ENCODE peak calls at places on chromosomes 6 and 20, in ten cellular contexts. O, R, C, Z, B, I, T, A, D and K are unnamed samples.

GRCh38 chr20:37524221-37524700 is 3.2 kb downstream of the NNAT start:
- DNase-seq in A (no peak), C (no peak), R (no peak), D (no peak), O (no peak), I (peak; percentile 33), Z (no peak), T (peak; percentile 26), B (no peak), K (no peak)

GRCh38 chr6:6588924-6589696 is 590 bp downstream of the LY86 start:
- DNase-seq in O (no peak), C (no peak), B (no peak), Z (no peak), I (no peak), D (no peak), A (no peak), T (no peak), R (no peak), K (no peak)

GRCh38 chr6:57027301-57027700 is 19.2 kb upstream of the KIAA1586 start:
- DNase-seq in D (no peak), C (no peak), Z (no peak), O (no peak), T (no peak), I (no peak), A (no peak), B (no peak), R (no peak), K (no peak)

GRCh38 chr6:36844232-36845170 is 5.3 kb upstream of the CPNE5 start:
- DNase-seq in Z (no peak), D (no peak), A (no peak), C (no peak), I (no peak), T (no peak), R (no peak), O (no peak), B (no peak), K (no peak)

GRCh38 chr6:44039191-44039719 is 88.0 kb downstream of the MRPL14 start:
- DNase-seq in I (peak; percentile 52), O (no peak), A (no peak), Z (no peak), B (no peak), D (no peak), T (no peak), C (no peak), R (no peak), K (no peak)

GRCh38 chr20:63416109-63416430 is 54.9 kb upstream of the CHRNA4 start:
- DNase-seq in O (no peak), T (no peak), Z (no peak), B (no peak), C (no peak), I (no peak), A (no peak), D (no peak), R (no peak), K (no peak)

GRCh38 chr20:38229376-38230252 is 30.9 kb downstream of the KIAA1755 start:
- DNase-seq in D (no peak), B (no peak), O (no peak), R (no peak), T (no peak), A (no peak), C (peak; percentile 57), I (peak; percentile 65), Z (peak; percentile 46), K (no peak)

GRCh38 chr6:45558858-45559257 is 181.1 kb upstream of the SUPT3H start:
- DNase-seq in O (no peak), A (no peak), R (no peak), T (no peak), C (no peak), B (no peak), D (no peak), Z (no peak), I (no peak), K (no peak)

GRCh38 chr6:41536884-41537347 is 9.3 kb upstream of the FOXP4 start:
- DNase-seq in I (no peak), A (no peak), B (no peak), O (peak; percentile 79), C (peak; percentile 48), R (no peak), T (peak; percentile 96), D (no peak), Z (no peak), K (no peak)

GRCh38 chr6:11810039-11810541 is 31.5 kb upstream of the ADTRP start:
- DNase-seq in I (no peak), A (peak; percentile 60), B (no peak), D (no peak), C (peak; percentile 14), T (peak; percentile 92), R (peak; percentile 57), O (peak; percentile 75), Z (no peak), K (no peak)

GRCh38 chr6:145704153-145704781 is 31.1 kb downstream of the EPM2A start:
- DNase-seq in I (no peak), A (no peak), D (no peak), B (no peak), R (no peak), T (no peak), Z (no peak), C (peak; percentile 40), O (no peak), K (no peak)

GRCh38 chr6:90155114-90155513 is 141.5 kb downstream of the BACH2 start:
- DNase-seq in Z (no peak), B (no peak), C (no peak), A (no peak), R (no peak), O (no peak), D (no peak), I (no peak), T (no peak), K (no peak)

GRCh38 chr6:116695398-116695797 is 14.4 kb downstream of the KPNA5 start:
- DNase-seq in A (no peak), I (no peak), B (no peak), D (no peak), R (no peak), Z (no peak), C (no peak), T (no peak), O (no peak), K (no peak)

GRCh38 chr6:169997930-169998218 is 246.5 kb downstream of the ERMARD start:
- DNase-seq in R (no peak), D (peak; percentile 11), I (no peak), A (no peak), C (peak; percentile 20), T (no peak), Z (no peak), B (peak; percentile 46), O (no peak), K (no peak)

GRCh38 chr6:163711615-163712568 is 297.4 kb downstream of the QKI start:
- DNase-seq in Z (no peak), I (peak; percentile 67), O (no peak), R (peak; percentile 66), B (peak; percentile 38), T (no peak), D (peak; percentile 43), C (peak; percentile 26), A (no peak), K (peak; percentile 24)

GRCh38 chr6:53496797-53497196 is 48.1 kb downstream of the GCLC start:
- DNase-seq in T (no peak), B (no peak), A (no peak), R (no peak), O (peak; percentile 35), Z (no peak), D (no peak), C (peak; percentile 64), I (no peak), K (no peak)

GRCh38 chr6:51542466-51542865 is 544.9 kb downstream of the PKHD1 start:
- DNase-seq in Z (no peak), D (no peak), I (no peak), C (no peak), R (no peak), O (no peak), A (no peak), T (no peak), B (no peak), K (no peak)

GRCh38 chr6:89375902-89376301 is 23.4 kb upstream of the UBE2J1 start:
- DNase-seq in O (no peak), I (no peak), D (no peak), A (no peak), T (no peak), B (no peak), C (no peak), R (no peak), Z (no peak), K (no peak)

DNA sequence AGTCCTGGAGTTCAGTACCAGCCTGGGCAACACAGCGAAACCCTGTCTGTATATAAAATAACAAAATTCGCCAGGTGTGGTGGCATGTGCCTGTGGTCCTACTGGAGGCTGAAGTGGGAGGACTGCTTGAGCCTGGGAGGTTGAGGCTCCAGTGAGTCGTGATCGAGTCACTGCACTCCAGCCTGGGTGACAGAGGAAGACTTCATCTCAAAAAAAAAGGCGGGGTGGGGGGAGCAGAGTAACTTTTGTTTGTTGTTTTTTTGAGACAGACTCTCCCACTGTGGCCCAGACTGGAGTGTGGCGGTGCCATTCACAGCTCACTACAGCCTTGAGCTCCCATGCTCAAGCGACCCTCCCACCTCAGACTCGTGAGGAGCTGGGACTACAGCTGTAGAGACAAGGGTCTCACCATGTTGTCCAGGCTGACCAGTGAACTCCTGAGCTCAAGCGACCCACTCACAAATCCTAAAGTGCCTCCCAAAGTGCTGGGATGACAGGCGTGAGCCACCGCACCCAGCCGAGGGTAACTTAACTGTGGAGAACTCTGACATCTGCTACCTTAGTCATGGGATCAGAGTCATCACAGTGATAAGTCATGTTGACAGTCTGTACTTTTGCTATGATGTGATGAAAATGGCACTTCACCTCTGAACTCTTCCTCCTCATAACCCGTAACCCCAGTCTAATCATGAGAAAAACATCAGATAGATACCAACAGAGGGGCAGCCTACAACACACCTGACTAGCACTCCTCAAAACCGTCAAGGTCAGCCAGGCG is 16.5 kb downstream of the PEDS1 start:
- DNase-seq in A (no peak), T (no peak), O (no peak), R (no peak), Z (no peak), B (no peak), C (peak; percentile 61), D (no peak), I (no peak), K (no peak)
- H3K27ac ChIP-seq in A (no peak overlapping the region), T (no peak overlapping the region), O (peak overlapping the region; percentile 0), R (no peak overlapping the region), Z (no peak overlapping the region), B (no peak overlapping the region), C (no peak overlapping the region), D (no peak overlapping the region), I (no peak overlapping the region), K (peak overlapping the region; percentile 89)

GRCh38 chr20:1820137-1821074 is 74.8 kb upstream of the SIRPA start:
- DNase-seq in A (no peak), C (peak; percentile 26), T (no peak), D (no peak), B (no peak), O (no peak), I (no peak), R (no peak), Z (no peak), K (no peak)
- H3K27ac ChIP-seq in A (peak overlapping the region; percentile 18), C (no peak overlapping the region), T (no peak overlapping the region), D (no peak overlapping the region), B (no peak overlapping the region), O (no peak overlapping the region), I (no peak overlapping the region), R (no peak overlapping the region), Z (no peak overlapping the region), K (peak overlapping the region; percentile 96)

GRCh38 chr6:118551063-118551672 is 3.1 kb downstream of the PLN start:
- DNase-seq in T (no peak), I (no peak), D (no peak), B (no peak), R (no peak), A (no peak), C (peak; percentile 62), O (peak; percentile 10), Z (peak; percentile 59), K (no peak)
- H3K27ac ChIP-seq in T (no peak overlapping the region), I (no peak overlapping the region), D (no peak overlapping the region), B (no peak overlapping the region), R (peak overlapping the region; percentile 47), A (peak overlapping the region; percentile 89), C (no peak overlapping the region), O (no peak overlapping the region), Z (no peak overlapping the region), K (no peak overlapping the region)

GRCh38 chr20:48722002-48722731 is 105.6 kb downstream of the PREX1 start:
- DNase-seq in R (no peak), T (no peak), I (no peak), D (no peak), A (peak; percentile 68), B (no peak), O (no peak), C (peak; percentile 16), Z (no peak), K (peak; percentile 40)
- H3K27ac ChIP-seq in R (peak overlapping the region; percentile 42), T (peak overlapping the region; percentile 6), I (peak overlapping the region; percentile 6), D (no peak overlapping the region), A (peak overlapping the region; percentile 99), B (no peak overlapping the region), O (no peak overlapping the region), C (no peak overlapping the region), Z (no peak overlapping the region), K (peak overlapping the region; percentile 99)